ENCODE peak calls at places on chromosomes 7 and 10, in six cellular contexts. A, Y, N, O, C and L are unnamed samples.

GRCh38 chr10:31467791-31468535 is 148.9 kb downstream of the ZEB1 start:
- DNase-seq in Y (no peak), O (no peak), C (peak; percentile 57), A (peak; percentile 68), N (no peak), L (no peak)

GRCh38 chr7:105934577-105935185 is 28.4 kb upstream of the CDHR3 start:
- DNase-seq in C (peak; percentile 7), O (no peak), Y (no peak), N (no peak), A (peak; percentile 7), L (peak; percentile 27)

GRCh38 chr10:43227911-43228782 is 38.7 kb downstream of the RASGEF1A start:
- DNase-seq in A (no peak), O (peak; percentile 63), C (no peak), N (no peak), Y (no peak), L (peak; percentile 2)

GRCh38 chr10:47311193-47311899 is 10.9 kb upstream of the GDF2 start:
- DNase-seq in Y (no peak), C (no peak), O (no peak), A (no peak), N (no peak), L (no peak)

GRCh38 chr10:3330687-3331086 is 158.1 kb upstream of the PITRM1 start:
- DNase-seq in N (no peak), A (peak; percentile 71), Y (peak; percentile 59), O (no peak), C (no peak), L (no peak)

GRCh38 chr10:118567701-118568248 is 27.7 kb downstream of the PRLHR start:
- DNase-seq in A (no peak), Y (no peak), O (no peak), N (no peak), C (no peak), L (no peak)

GRCh38 chr10:31515819-31516402 is 196.9 kb downstream of the ZEB1 start:
- DNase-seq in A (peak; percentile 46), C (no peak), O (no peak), N (no peak), Y (no peak), L (no peak)

GRCh38 chr7:69211739-69212138 is 386.5 kb upstream of the AUTS2 start:
- DNase-seq in N (no peak), Y (no peak), A (no peak), C (no peak), O (no peak), L (no peak)

GRCh38 chr7:81308643-81309354 is 389.9 kb upstream of the SEMA3C start:
- DNase-seq in Y (no peak), N (no peak), A (no peak), C (no peak), O (no peak), L (no peak)

GRCh38 chr10:69389827-69390490 is 26.8 kb downstream of the TACR2 start:
- DNase-seq in Y (no peak), N (no peak), C (no peak), O (no peak), A (peak; percentile 70), L (no peak)

GRCh38 chr7:20165146-20165510 is 52.1 kb downstream of the MACC1 start:
- DNase-seq in N (no peak), O (no peak), A (no peak), Y (no peak), C (no peak), L (no peak)

GRCh38 chr10:92569071-92569470 is 4.8 kb downstream of the IDE start:
- DNase-seq in O (no peak), N (no peak), C (no peak), A (no peak), Y (no peak), L (no peak)

GRCh38 chr10:33136271-33136670 is 178.2 kb upstream of the ITGB1 start:
- DNase-seq in Y (no peak), C (no peak), O (no peak), N (no peak), A (peak; percentile 90), L (no peak)

GRCh38 chr10:24153016-24153415 is 55.9 kb upstream of the KIAA1217 start:
- DNase-seq in A (no peak), O (no peak), N (no peak), Y (no peak), C (no peak), L (no peak)

GRCh38 chr7:104045183-104045582 is 55.7 kb upstream of the RELN start:
- DNase-seq in Y (no peak), C (no peak), A (peak; percentile 1), N (no peak), O (no peak), L (no peak)

GRCh38 chr7:16419126-16419525 is 2.2 kb downstream of the CRPPA start:
- DNase-seq in A (no peak), Y (no peak), C (no peak), O (no peak), N (no peak), L (no peak)

GRCh38 chr7:48708635-48709034 is 215.7 kb upstream of the CDC14C start:
- DNase-seq in N (no peak), O (no peak), C (no peak), Y (no peak), A (peak; percentile 28), L (no peak)

GRCh38 chr7:106603300-106603699 is 57.7 kb downstream of the CCDC71L start:
- DNase-seq in Y (no peak), A (no peak), N (no peak), O (no peak), C (no peak), L (no peak)

GRCh38 chr10:16014469-16014868 is 154.2 kb upstream of the MINDY3 start:
- DNase-seq in C (no peak), N (no peak), Y (no peak), A (no peak), O (no peak), L (no peak)

GRCh38 chr10:121243003-121243898 is 355.0 kb downstream of the FGFR2 start:
- DNase-seq in Y (no peak), N (no peak), A (peak; percentile 50), C (no peak), O (no peak), L (no peak)

GRCh38 chr7:151780626-151781025 is 96.3 kb downstream of the PRKAG2 start:
- DNase-seq in C (no peak), Y (no peak), O (no peak), N (no peak), A (no peak), L (no peak)

GRCh38 chr10:91576096-91576545 is 56.8 kb downstream of the PPP1R3C start:
- DNase-seq in C (no peak), N (no peak), Y (no peak), A (peak; percentile 65), O (no peak), L (no peak)

GRCh38 chr7:78377532-78377931 is 579.0 kb downstream of the PHTF2 start:
- DNase-seq in C (no peak), A (no peak), Y (no peak), O (no peak), N (no peak), L (no peak)

GRCh38 chr7:23863209-23863798 is 153.3 kb downstream of the STK31 start:
- DNase-seq in C (peak; percentile 45), Y (no peak), O (no peak), A (peak; percentile 57), N (no peak), L (no peak)

GRCh38 chr10:126011995-126012394 is 115.6 kb downstream of the FANK1 start:
- DNase-seq in C (no peak), Y (no peak), A (no peak), N (no peak), O (no peak), L (no peak)

GRCh38 chr10:110686941-110687340 is 42.8 kb downstream of the RBM20 start:
- DNase-seq in C (no peak), O (no peak), A (no peak), Y (no peak), N (no peak), L (no peak)

GRCh38 chr10:102918817-102919236 is 733 bp downstream of the CNNM2 start:
- DNase-seq in O (no peak), Y (peak; percentile 20), N (no peak), C (no peak), A (no peak), L (no peak)

GRCh38 chr10:3067045-3067858 is at the start of gene PFKP:
- DNase-seq in Y (no peak), C (no peak), A (no peak), O (no peak), N (no peak), L (peak; percentile 33)

GRCh38 chr10:109996225-109996624 is 11.6 kb upstream of the ADD3 start:
- DNase-seq in Y (no peak), O (no peak), A (peak; percentile 24), C (no peak), N (no peak), L (no peak)

GRCh38 chr10:88850712-88851111 is 932 bp downstream of the ANKRD22 start:
- DNase-seq in Y (no peak), A (peak; percentile 50), N (no peak), C (no peak), O (no peak), L (no peak)

GRCh38 chr7:84091318-84091717 is 103.3 kb downstream of the SEMA3A start:
- DNase-seq in N (no peak), A (peak; percentile 44), Y (no peak), O (no peak), C (no peak), L (no peak)
- TF ChIP-seq CTCF in N (no peak), A (no peak), Y (no peak), O (no peak), C (no peak), L (no peak)

DNA sequence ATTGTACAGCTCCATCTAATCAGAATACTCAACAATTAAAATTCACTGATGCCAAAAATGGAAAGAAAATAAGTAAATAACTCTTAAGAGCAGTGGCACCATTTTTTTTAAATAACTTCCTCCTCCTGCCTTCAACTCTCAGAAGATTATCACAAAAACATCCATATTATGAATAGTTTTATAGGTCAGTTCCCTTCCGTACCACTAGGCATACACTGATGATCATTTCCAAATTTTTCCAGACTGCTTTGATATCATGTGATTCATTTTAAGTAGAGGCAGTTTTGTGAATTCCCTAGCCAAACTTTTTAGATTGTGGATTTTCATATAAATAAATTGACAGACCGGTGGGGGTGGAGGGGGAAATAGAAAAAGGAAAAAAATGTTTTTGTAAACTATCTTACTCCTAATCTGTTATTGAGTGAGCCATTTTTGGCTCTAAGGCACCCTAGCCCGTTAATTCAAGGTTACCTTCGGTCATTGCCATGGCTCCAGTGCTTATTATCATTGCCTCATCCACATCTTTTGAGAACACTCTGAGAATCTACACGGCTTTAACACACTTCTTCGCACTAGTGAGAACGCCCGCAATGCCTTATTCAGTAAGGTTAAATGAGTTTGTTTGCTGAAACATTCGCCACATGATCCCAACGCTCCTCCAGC is 1.0 kb downstream of the FAM107B start:
- DNase-seq in A (no peak), O (no peak), N (no peak), C (no peak), Y (no peak), L (no peak)
- TF ChIP-seq CTCF in A (no peak), O (no peak), N (peak; percentile 44), C (no peak), Y (no peak), L (peak; percentile 36)

GRCh38 chr10:130519791-130520190 is 383.6 kb downstream of the GLRX3 start:
- DNase-seq in A (no peak), N (no peak), C (no peak), Y (no peak), O (no peak), L (no peak)
- TF ChIP-seq CTCF in A (no peak), N (no peak), C (no peak), Y (no peak), O (no peak), L (no peak)

DNA sequence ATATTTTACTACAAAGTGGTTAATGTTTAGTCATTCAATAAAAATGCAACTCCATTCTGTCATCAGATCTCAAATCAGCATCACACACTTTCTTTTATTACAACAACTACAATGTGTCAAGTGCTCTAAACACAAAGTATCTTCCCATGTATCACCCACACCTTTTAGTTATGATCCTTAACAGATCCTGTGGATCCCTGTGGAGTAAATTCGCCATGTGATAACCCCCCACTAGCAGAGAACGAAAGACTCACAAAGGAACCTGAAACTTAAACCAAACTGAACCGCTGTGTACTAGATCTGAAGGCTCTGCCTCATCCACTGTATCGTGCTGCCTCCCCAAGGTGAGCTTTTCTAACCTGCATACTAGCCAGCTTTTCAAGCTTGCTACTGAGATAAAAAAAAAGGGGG is 1.8 kb downstream of the DPY19L1 start:
- DNase-seq in Y (no peak), A (peak; percentile 59), C (peak; percentile 45), O (no peak), N (no peak), L (no peak)
- TF ChIP-seq CTCF in Y (no peak), A (peak; percentile 25), C (peak; percentile 80), O (no peak), N (no peak), L (no peak)